ENCODE peak calls at places on chromosomes 16 and 17, in seven cellular contexts. V is T-helper 2 cell; R is left cardiac atrium; X is AML-193; Z is lower lobe of right lung; A is activated effector memory CD4-positive, alpha-beta T cell treated with anti-CD3 and anti-CD28 coated beads, Interleukin-2, amount 50 U/mL, for 16 hours; S is lower leg skin. D is an unnamed sample.

GRCh38 chr17:40482722-40483121 is 18.7 kb downstream of the TNS4 start:
- DNase-seq in V (no peak), X (no peak), S (no peak), A (no peak), Z (no peak), R (no peak), D (no peak)

GRCh38 chr17:31499771-31500554 is 108.5 kb downstream of the RAB11FIP4 start:
- DNase-seq in R (no peak), S (no peak), Z (peak; percentile 81), X (no peak), V (no peak), A (no peak), D (peak; percentile 80)

GRCh38 chr17:73835605-73836004 is 191.4 kb upstream of the SDK2 start:
- DNase-seq in Z (no peak), R (no peak), X (no peak), V (no peak), S (no peak), A (no peak), D (no peak)

GRCh38 chr17:45276031-45276430 is 14.1 kb upstream of the SPATA32 start:
- DNase-seq in V (no peak), A (no peak), S (no peak), X (no peak), Z (no peak), R (no peak), D (no peak)

GRCh38 chr17:49223517-49224197 is 6.9 kb downstream of the PHOSPHO1 start:
- DNase-seq in R (peak; percentile 69), Z (peak; percentile 74), S (peak; percentile 32), X (peak; percentile 24), V (peak; percentile 53), A (peak; percentile 88), D (peak; percentile 84)

GRCh38 chr16:3879887-3880564 is 487 bp downstream of the CREBBP start:
- DNase-seq in A (peak; percentile 90), X (peak; percentile 21), Z (peak; percentile 86), R (peak; percentile 84), S (peak; percentile 59), V (peak; percentile 66), D (peak; percentile 68)

GRCh38 chr16:4373356-4373908 is 1.8 kb downstream of the VASN start:
- DNase-seq in R (no peak), V (no peak), X (no peak), A (no peak), Z (no peak), S (no peak), D (no peak)

GRCh38 chr16:84194470-84195200 is 3.7 kb downstream of the ADAD2 start:
- DNase-seq in X (no peak), A (peak; percentile 74), S (no peak), R (no peak), V (no peak), Z (no peak), D (no peak)

GRCh38 chr17:57762375-57762916 is 17.3 kb upstream of the CCDC182 start:
- DNase-seq in X (no peak), A (no peak), R (no peak), Z (no peak), S (no peak), V (no peak), D (peak; percentile 43)

GRCh38 chr17:21174719-21175118 is 39.2 kb downstream of the TMEM11 start:
- DNase-seq in A (no peak), R (no peak), S (no peak), X (no peak), Z (no peak), V (no peak), D (no peak)

GRCh38 chr17:29784661-29785060 is 145.4 kb downstream of the SSH2 start:
- DNase-seq in R (no peak), X (no peak), V (no peak), Z (no peak), A (no peak), S (no peak), D (no peak)

GRCh38 chr16:86038923-86039310 is 140.0 kb downstream of the IRF8 start:
- DNase-seq in X (no peak), V (no peak), A (peak; percentile 61), R (peak; percentile 8), S (no peak), Z (no peak), D (no peak)

GRCh38 chr17:78793415-78793814 is 11.3 kb upstream of the CYTH1 start:
- DNase-seq in R (no peak), A (no peak), Z (peak; percentile 42), X (no peak), V (no peak), S (no peak), D (no peak)

GRCh38 chr17:73973881-73974409 is 229.5 kb upstream of the RPL38 start:
- DNase-seq in V (no peak), Z (no peak), R (no peak), S (no peak), A (no peak), X (no peak), D (no peak)

GRCh38 chr17:15516150-15516549 is 47.1 kb downstream of the TVP23C start:
- DNase-seq in V (no peak), Z (no peak), A (no peak), X (no peak), R (no peak), S (no peak), D (no peak)

GRCh38 chr16:73170587-73170986 is 122.7 kb upstream of the ZFHX3 start:
- DNase-seq in R (no peak), V (no peak), A (no peak), X (no peak), S (no peak), Z (no peak), D (no peak)

GRCh38 chr16:12559714-12560113 is 244.0 kb downstream of the CPPED1 start:
- DNase-seq in V (no peak), R (no peak), Z (no peak), S (no peak), A (no peak), X (no peak), D (no peak)

GRCh38 chr17:73266796-73267195 is 5.1 kb upstream of the CPSF4L start:
- DNase-seq in A (no peak), V (no peak), Z (no peak), X (no peak), S (no peak), R (no peak), D (no peak)